ENCODE peak calls at places on chromosomes 3 and 15, in seven cellular contexts. O is AG10803; Y is GM13976; Q is NCI-H69; V is activated T-helper 1 cell treated with anti-CD3 and anti-CD28 coated beads, Interleukin-2, amount 50 U/mL, for 16 hours; D is ELR; Z is fibroblast of lung. S is an unnamed sample.

GRCh38 chr15:41051139-41051538 is 64.9 kb downstream of the INO80 start:
- DNase-seq in O (no peak), Y (no peak), Q (no peak), V (no peak), D (no peak), Z (no peak), S (no peak)

GRCh38 chr15:44492040-44492439 is 44.9 kb upstream of the EIF3J start:
- DNase-seq in O (no peak), Y (no peak), Q (no peak), V (no peak), D (no peak), Z (no peak), S (no peak)

GRCh38 chr15:23694592-23694991 is 7.5 kb upstream of the NDN start:
- DNase-seq in O (no peak), Y (no peak), Q (no peak), V (no peak), D (no peak), Z (no peak), S (no peak)

GRCh38 chr3:126126811-126127431 is 43.0 kb upstream of the SLC41A3 start:
- DNase-seq in O (no peak), Y (no peak), Q (no peak), V (no peak), D (no peak), Z (no peak), S (no peak)

GRCh38 chr3:88263417-88264116 is 113.8 kb downstream of the C3orf38 start:
- DNase-seq in O (no peak), Y (no peak), Q (no peak), V (no peak), D (no peak), Z (no peak), S (no peak)

GRCh38 chr3:172749201-172749965 is 1.1 kb upstream of the ECT2 start:
- DNase-seq in O (peak; percentile 99), Y (no peak), Q (peak; percentile 95), V (no peak), D (peak; percentile 97), Z (peak; percentile 95), S (no peak)

GRCh38 chr3:126158016-126158911 is 22.1 kb downstream of the ALDH1L1 start:
- DNase-seq in O (no peak), Y (no peak), Q (no peak), V (no peak), D (no peak), Z (no peak), S (no peak)

GRCh38 chr3:111112913-111113312 is 41.3 kb downstream of the NECTIN3 start:
- DNase-seq in O (no peak), Y (no peak), Q (no peak), V (no peak), D (peak; percentile 12), Z (peak; percentile 84), S (no peak)

GRCh38 chr3:106348142-106348690 is 479.4 kb upstream of the CBLB start:
- DNase-seq in O (no peak), Y (no peak), Q (peak; percentile 13), V (no peak), D (no peak), Z (no peak), S (no peak)

GRCh38 chr15:59296181-59296617 is 76.5 kb downstream of the MYO1E start:
- DNase-seq in O (peak; percentile 96), Y (no peak), Q (peak; percentile 85), V (no peak), D (peak; percentile 92), Z (peak; percentile 85), S (no peak)

GRCh38 chr3:45104715-45105711 is 41.2 kb downstream of the CDCP1 start:
- DNase-seq in O (peak; percentile 80), Y (no peak), Q (no peak), V (no peak), D (peak; percentile 79), Z (peak; percentile 71), S (no peak)

GRCh38 chr15:86620636-86621349 is 541.1 kb downstream of the AGBL1 start:
- DNase-seq in O (peak; percentile 9), Y (no peak), Q (no peak), V (no peak), D (no peak), Z (no peak), S (no peak)

GRCh38 chr3:29635888-29636287 is 355.0 kb downstream of the RBMS3 start:
- DNase-seq in O (no peak), Y (no peak), Q (no peak), V (no peak), D (no peak), Z (peak; percentile 8), S (no peak)

GRCh38 chr3:8492744-8493511 is 8.7 kb upstream of the LMCD1 start:
- DNase-seq in O (no peak), Y (no peak), Q (no peak), V (no peak), D (peak; percentile 58), Z (no peak), S (no peak)

GRCh38 chr3:10437995-10438901 is 67.1 kb downstream of the ATP2B2 start:
- DNase-seq in O (peak; percentile 44), Y (no peak), Q (no peak), V (no peak), D (peak; percentile 85), Z (peak; percentile 86), S (no peak)

GRCh38 chr15:92902723-92903587 is 2.8 kb downstream of the CHD2 start:
- DNase-seq in O (no peak), Y (no peak), Q (peak; percentile 37), V (no peak), D (peak; percentile 39), Z (peak; percentile 40), S (no peak)